ENCODE peak calls at places on chromosomes 12 and 14, in nine cellular contexts. One of them, this sample, is unnamed.

GRCh38 chr12:121651381-121651780 is 18.1 kb downstream of the MORN3 start:
- DNase-seq in amygdala: no peak
- DNase-seq in choroid plexus epithelial cell: no peak
- DNase-seq in RPMI8226: no peak
- DNase-seq in A172: no peak
- DNase-seq in activated gamma-delta T cell: no peak
- DNase-seq in mesothelial cell of epicardium: no peak
- DNase-seq in amniotic epithelial cell: no peak
- DNase-seq in ACHN: no peak
- DNase-seq in this sample: no peak

GRCh38 chr12:52364901-52365489 is 2.3 kb downstream of the KRT85 start:
- DNase-seq in ACHN: no peak
- DNase-seq in amygdala: no peak
- DNase-seq in choroid plexus epithelial cell: no peak
- DNase-seq in mesothelial cell of epicardium: no peak
- DNase-seq in A172: no peak
- DNase-seq in amniotic epithelial cell: no peak
- DNase-seq in activated gamma-delta T cell: no peak
- DNase-seq in RPMI8226: no peak
- DNase-seq in this sample: no peak

GRCh38 chr14:93880025-93880820 is 46.9 kb upstream of the FAM181A start:
- DNase-seq in A172: no peak
- DNase-seq in activated gamma-delta T cell: no peak
- DNase-seq in RPMI8226: no peak
- DNase-seq in amniotic epithelial cell: no peak
- DNase-seq in mesothelial cell of epicardium: no peak
- DNase-seq in amygdala: no peak
- DNase-seq in ACHN: no peak
- DNase-seq in choroid plexus epithelial cell: peak; percentile 24
- DNase-seq in this sample: peak; percentile 19

GRCh38 chr12:34389378-34390170 is 367.3 kb downstream of the ALG10 start:
- DNase-seq in choroid plexus epithelial cell: no peak
- DNase-seq in amygdala: no peak
- DNase-seq in A172: no peak
- DNase-seq in mesothelial cell of epicardium: no peak
- DNase-seq in amniotic epithelial cell: no peak
- DNase-seq in RPMI8226: no peak
- DNase-seq in ACHN: no peak
- DNase-seq in activated gamma-delta T cell: no peak
- DNase-seq in this sample: no peak

GRCh38 chr14:51873221-51873893 is 12.9 kb downstream of the GNG2 start:
- DNase-seq in A172: peak; percentile 59
- DNase-seq in amygdala: no peak
- DNase-seq in mesothelial cell of epicardium: no peak
- DNase-seq in activated gamma-delta T cell: no peak
- DNase-seq in amniotic epithelial cell: peak; percentile 98
- DNase-seq in RPMI8226: no peak
- DNase-seq in choroid plexus epithelial cell: peak; percentile 97
- DNase-seq in ACHN: no peak
- DNase-seq in this sample: peak; percentile 92

GRCh38 chr12:84604541-84604940 is 308.1 kb downstream of the SLC6A15 start:
- DNase-seq in ACHN: no peak
- DNase-seq in activated gamma-delta T cell: no peak
- DNase-seq in amygdala: no peak
- DNase-seq in mesothelial cell of epicardium: no peak
- DNase-seq in RPMI8226: no peak
- DNase-seq in choroid plexus epithelial cell: no peak
- DNase-seq in A172: no peak
- DNase-seq in amniotic epithelial cell: no peak
- DNase-seq in this sample: no peak

GRCh38 chr14:54457609-54457996 is 16.4 kb upstream of the CNIH1 start:
- DNase-seq in activated gamma-delta T cell: no peak
- DNase-seq in A172: no peak
- DNase-seq in amniotic epithelial cell: no peak
- DNase-seq in ACHN: no peak
- DNase-seq in mesothelial cell of epicardium: no peak
- DNase-seq in amygdala: no peak
- DNase-seq in RPMI8226: no peak
- DNase-seq in choroid plexus epithelial cell: no peak
- DNase-seq in this sample: no peak

GRCh38 chr14:69351385-69351784 is 46.7 kb downstream of the ERH start:
- DNase-seq in RPMI8226: no peak
- DNase-seq in choroid plexus epithelial cell: peak; percentile 15
- DNase-seq in amniotic epithelial cell: no peak
- DNase-seq in amygdala: no peak
- DNase-seq in A172: no peak
- DNase-seq in activated gamma-delta T cell: no peak
- DNase-seq in mesothelial cell of epicardium: no peak
- DNase-seq in ACHN: no peak
- DNase-seq in this sample: no peak

GRCh38 chr12:132413931-132414588 is 75.9 kb upstream of the FBRSL1 start:
- DNase-seq in ACHN: peak; percentile 27
- DNase-seq in choroid plexus epithelial cell: no peak
- DNase-seq in amygdala: no peak
- DNase-seq in RPMI8226: no peak
- DNase-seq in mesothelial cell of epicardium: peak; percentile 72
- DNase-seq in amniotic epithelial cell: no peak
- DNase-seq in A172: no peak
- DNase-seq in activated gamma-delta T cell: no peak
- DNase-seq in this sample: no peak

GRCh38 chr12:64085996-64086395 is 136.1 kb downstream of the KICS2 start:
- DNase-seq in amniotic epithelial cell: no peak
- DNase-seq in mesothelial cell of epicardium: no peak
- DNase-seq in choroid plexus epithelial cell: no peak
- DNase-seq in activated gamma-delta T cell: no peak
- DNase-seq in ACHN: no peak
- DNase-seq in RPMI8226: no peak
- DNase-seq in A172: no peak
- DNase-seq in amygdala: no peak
- DNase-seq in this sample: no peak

GRCh38 chr14:53620890-53621289 is 335.7 kb downstream of the BMP4 start:
- DNase-seq in mesothelial cell of epicardium: no peak
- DNase-seq in RPMI8226: no peak
- DNase-seq in ACHN: no peak
- DNase-seq in A172: no peak
- DNase-seq in activated gamma-delta T cell: no peak
- DNase-seq in amygdala: no peak
- DNase-seq in choroid plexus epithelial cell: no peak
- DNase-seq in amniotic epithelial cell: no peak
- DNase-seq in this sample: no peak

GRCh38 chr12:120689397-120690082 is 2.6 kb downstream of the MLEC start:
- DNase-seq in choroid plexus epithelial cell: peak; percentile 56
- DNase-seq in RPMI8226: no peak
- DNase-seq in amniotic epithelial cell: peak; percentile 27
- DNase-seq in ACHN: no peak
- DNase-seq in activated gamma-delta T cell: no peak
- DNase-seq in A172: no peak
- DNase-seq in amygdala: no peak
- DNase-seq in mesothelial cell of epicardium: no peak
- DNase-seq in this sample: no peak

GRCh38 chr14:47676301-47676617 is 854 bp upstream of the MDGA2 start:
- DNase-seq in amniotic epithelial cell: no peak
- DNase-seq in amygdala: no peak
- DNase-seq in activated gamma-delta T cell: no peak
- DNase-seq in ACHN: no peak
- DNase-seq in mesothelial cell of epicardium: no peak
- DNase-seq in A172: no peak
- DNase-seq in choroid plexus epithelial cell: no peak
- DNase-seq in RPMI8226: no peak
- DNase-seq in this sample: no peak

GRCh38 chr12:65675141-65675621 is 149.1 kb upstream of the HMGA2 start:
- DNase-seq in RPMI8226: no peak
- DNase-seq in choroid plexus epithelial cell: peak; percentile 45
- DNase-seq in mesothelial cell of epicardium: no peak
- DNase-seq in amniotic epithelial cell: no peak
- DNase-seq in amygdala: no peak
- DNase-seq in activated gamma-delta T cell: no peak
- DNase-seq in A172: no peak
- DNase-seq in ACHN: no peak
- DNase-seq in this sample: no peak

GRCh38 chr12:120720234-120720968 is 5.2 kb upstream of the ACADS start:
- DNase-seq in mesothelial cell of epicardium: no peak
- DNase-seq in RPMI8226: no peak
- DNase-seq in activated gamma-delta T cell: no peak
- DNase-seq in ACHN: peak; percentile 49
- DNase-seq in A172: peak; percentile 26
- DNase-seq in amygdala: no peak
- DNase-seq in amniotic epithelial cell: peak; percentile 90
- DNase-seq in choroid plexus epithelial cell: peak; percentile 85
- DNase-seq in this sample: no peak

GRCh38 chr12:30930238-30931010 is 3.9 kb downstream of the TSPAN11 start:
- DNase-seq in choroid plexus epithelial cell: no peak
- DNase-seq in amygdala: no peak
- DNase-seq in A172: no peak
- DNase-seq in mesothelial cell of epicardium: no peak
- DNase-seq in ACHN: no peak
- DNase-seq in amniotic epithelial cell: no peak
- DNase-seq in activated gamma-delta T cell: no peak
- DNase-seq in RPMI8226: no peak
- DNase-seq in this sample: no peak

GRCh38 chr12:116172224-116172849 is 105.2 kb downstream of the MED13L start:
- DNase-seq in mesothelial cell of epicardium: no peak
- DNase-seq in activated gamma-delta T cell: no peak
- DNase-seq in choroid plexus epithelial cell: no peak
- DNase-seq in amygdala: no peak
- DNase-seq in RPMI8226: peak; percentile 64
- DNase-seq in ACHN: no peak
- DNase-seq in A172: no peak
- DNase-seq in amniotic epithelial cell: no peak
- DNase-seq in this sample: no peak

GRCh38 chr12:4280351-4281163 is 7.0 kb downstream of the CCND2 start:
- DNase-seq in amniotic epithelial cell: peak; percentile 19
- DNase-seq in activated gamma-delta T cell: no peak
- DNase-seq in ACHN: no peak
- DNase-seq in amygdala: no peak
- DNase-seq in mesothelial cell of epicardium: no peak
- DNase-seq in RPMI8226: no peak
- DNase-seq in choroid plexus epithelial cell: no peak
- DNase-seq in A172: no peak
- DNase-seq in this sample: no peak

GRCh38 chr14:54347044-54347443 is 49.8 kb upstream of the CDKN3 start:
- DNase-seq in mesothelial cell of epicardium: no peak
- DNase-seq in RPMI8226: no peak
- DNase-seq in A172: no peak
- DNase-seq in ACHN: no peak
- DNase-seq in choroid plexus epithelial cell: no peak
- DNase-seq in activated gamma-delta T cell: no peak
- DNase-seq in amygdala: no peak
- DNase-seq in amniotic epithelial cell: no peak
- DNase-seq in this sample: no peak

GRCh38 chr12:131824450-131824849 is 3.7 kb upstream of the MMP17 start:
- DNase-seq in A172: no peak
- DNase-seq in ACHN: no peak
- DNase-seq in RPMI8226: no peak
- DNase-seq in activated gamma-delta T cell: no peak
- DNase-seq in amygdala: no peak
- DNase-seq in amniotic epithelial cell: no peak
- DNase-seq in mesothelial cell of epicardium: no peak
- DNase-seq in choroid plexus epithelial cell: no peak
- DNase-seq in this sample: no peak

GRCh38 chr12:91781114-91781513 is 364.5 kb downstream of the BTG1 start:
- DNase-seq in choroid plexus epithelial cell: peak; percentile 52
- DNase-seq in RPMI8226: no peak
- DNase-seq in ACHN: no peak
- DNase-seq in activated gamma-delta T cell: no peak
- DNase-seq in mesothelial cell of epicardium: no peak
- DNase-seq in A172: peak; percentile 5
- DNase-seq in amygdala: no peak
- DNase-seq in amniotic epithelial cell: peak; percentile 76
- DNase-seq in this sample: no peak

This sample was measured in Daoy.